ENCODE peak calls at places on chromosomes 7 and 10, in ten cellular contexts. One of them, this sample, is unnamed.

GRCh38 chr7:125169088-125169487 is 239.5 kb upstream of the POT1 start:
- DNase-seq in transverse colon: no peak
- DNase-seq in ovary: no peak
- DNase-seq in H1: no peak
- DNase-seq in HCT116: no peak
- DNase-seq in tibial nerve: no peak
- DNase-seq in gastrocnemius medialis: no peak
- DNase-seq in IMR-90: no peak
- DNase-seq in sigmoid colon: no peak
- DNase-seq in prostate gland: no peak
- DNase-seq in this sample: no peak

GRCh38 chr7:114650491-114650890 is 235.9 kb downstream of the FOXP2 start:
- DNase-seq in IMR-90: no peak
- DNase-seq in H1: no peak
- DNase-seq in sigmoid colon: no peak
- DNase-seq in tibial nerve: no peak
- DNase-seq in HCT116: no peak
- DNase-seq in prostate gland: no peak
- DNase-seq in gastrocnemius medialis: no peak
- DNase-seq in ovary: no peak
- DNase-seq in transverse colon: no peak
- DNase-seq in this sample: no peak

GRCh38 chr10:100827819-100828743 is 82.7 kb downstream of the PAX2 start:
- DNase-seq in ovary: no peak
- DNase-seq in IMR-90: no peak
- DNase-seq in gastrocnemius medialis: no peak
- DNase-seq in HCT116: no peak
- DNase-seq in prostate gland: peak
- DNase-seq in transverse colon: peak
- DNase-seq in tibial nerve: no peak
- DNase-seq in H1: no peak
- DNase-seq in sigmoid colon: peak
- DNase-seq in this sample: no peak

GRCh38 chr7:41108821-41109220 is 594.1 kb downstream of the INHBA start:
- DNase-seq in transverse colon: no peak
- DNase-seq in HCT116: no peak
- DNase-seq in IMR-90: no peak
- DNase-seq in H1: no peak
- DNase-seq in tibial nerve: no peak
- DNase-seq in gastrocnemius medialis: no peak
- DNase-seq in prostate gland: no peak
- DNase-seq in sigmoid colon: no peak
- DNase-seq in ovary: no peak
- DNase-seq in this sample: no peak

GRCh38 chr7:52017802-52018679 is 701.4 kb upstream of the COBL start:
- DNase-seq in IMR-90: no peak
- DNase-seq in prostate gland: no peak
- DNase-seq in sigmoid colon: no peak
- DNase-seq in transverse colon: peak
- DNase-seq in gastrocnemius medialis: no peak
- DNase-seq in ovary: no peak
- DNase-seq in HCT116: no peak
- DNase-seq in tibial nerve: no peak
- DNase-seq in H1: peak
- DNase-seq in this sample: no peak

GRCh38 chr7:2227699-2228098 is 5.0 kb downstream of the MAD1L1 start:
- DNase-seq in sigmoid colon: no peak
- DNase-seq in gastrocnemius medialis: no peak
- DNase-seq in ovary: no peak
- DNase-seq in tibial nerve: no peak
- DNase-seq in HCT116: no peak
- DNase-seq in H1: no peak
- DNase-seq in transverse colon: no peak
- DNase-seq in IMR-90: no peak
- DNase-seq in prostate gland: no peak
- DNase-seq in this sample: no peak

GRCh38 chr7:91082854-91083495 is 181.3 kb upstream of the FZD1 start:
- DNase-seq in ovary: no peak
- DNase-seq in gastrocnemius medialis: no peak
- DNase-seq in HCT116: no peak
- DNase-seq in prostate gland: no peak
- DNase-seq in sigmoid colon: no peak
- DNase-seq in IMR-90: peak
- DNase-seq in H1: no peak
- DNase-seq in transverse colon: no peak
- DNase-seq in tibial nerve: no peak
- DNase-seq in this sample: no peak

GRCh38 chr10:85187047-85187446 is 858.7 kb downstream of the CCSER2 start:
- DNase-seq in HCT116: no peak
- DNase-seq in prostate gland: no peak
- DNase-seq in ovary: no peak
- DNase-seq in tibial nerve: no peak
- DNase-seq in H1: no peak
- DNase-seq in sigmoid colon: no peak
- DNase-seq in IMR-90: no peak
- DNase-seq in gastrocnemius medialis: no peak
- DNase-seq in transverse colon: peak
- DNase-seq in this sample: no peak

GRCh38 chr7:30647589-30647988 is 34.7 kb downstream of the CRHR2 start:
- DNase-seq in transverse colon: no peak
- DNase-seq in prostate gland: no peak
- DNase-seq in tibial nerve: no peak
- DNase-seq in ovary: no peak
- DNase-seq in HCT116: no peak
- DNase-seq in gastrocnemius medialis: no peak
- DNase-seq in H1: no peak
- DNase-seq in sigmoid colon: no peak
- DNase-seq in IMR-90: no peak
- DNase-seq in this sample: no peak

GRCh38 chr7:144606231-144606630 is 202.7 kb upstream of the NOBOX start:
- DNase-seq in H1: no peak
- DNase-seq in tibial nerve: no peak
- DNase-seq in prostate gland: no peak
- DNase-seq in IMR-90: no peak
- DNase-seq in gastrocnemius medialis: no peak
- DNase-seq in ovary: no peak
- DNase-seq in transverse colon: no peak
- DNase-seq in HCT116: no peak
- DNase-seq in sigmoid colon: no peak
- DNase-seq in this sample: no peak

GRCh38 chr7:78141533-78142281 is 343.1 kb downstream of the PHTF2 start:
- DNase-seq in ovary: peak
- DNase-seq in gastrocnemius medialis: no peak
- DNase-seq in tibial nerve: no peak
- DNase-seq in IMR-90: peak
- DNase-seq in HCT116: no peak
- DNase-seq in sigmoid colon: no peak
- DNase-seq in prostate gland: no peak
- DNase-seq in transverse colon: no peak
- DNase-seq in H1: no peak
- DNase-seq in this sample: no peak

DNA sequence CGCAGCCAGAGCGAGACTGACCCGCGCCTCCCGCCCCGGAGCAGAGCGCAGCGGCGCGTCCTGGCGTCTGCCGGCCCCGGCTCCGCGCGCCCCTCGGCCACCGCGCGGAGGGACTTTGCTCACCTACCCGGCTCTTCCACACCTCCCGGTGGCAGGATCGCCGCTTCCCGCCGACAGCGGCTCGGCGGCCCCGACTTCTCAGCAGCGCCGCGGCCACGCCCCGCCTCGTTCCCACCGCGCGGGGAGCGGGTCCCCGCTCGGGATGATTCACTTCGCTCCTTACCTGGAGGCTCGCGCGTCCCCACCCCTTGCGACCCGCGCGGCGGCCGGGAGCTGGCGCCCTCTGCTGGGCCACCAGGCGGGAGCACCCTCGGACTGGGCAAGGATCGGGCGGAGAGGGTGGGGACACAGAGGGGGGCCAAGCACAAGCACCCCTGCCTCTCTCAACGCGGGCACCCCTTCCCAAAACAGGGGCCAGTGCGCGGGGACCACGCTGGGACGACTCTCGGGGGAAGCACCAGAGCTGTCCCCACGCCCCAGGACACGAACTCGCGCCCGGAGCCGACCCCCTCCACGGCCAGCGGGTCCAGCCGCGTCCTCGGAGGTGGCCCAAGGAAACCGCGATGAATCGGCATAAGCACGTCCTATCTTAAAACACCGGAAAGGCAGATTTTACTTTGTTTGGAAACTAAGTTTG is 101.0 kb upstream of the SVIL start:
- DNase-seq in gastrocnemius medialis: peak
- DNase-seq in HCT116: peak
- DNase-seq in H1: peak
- DNase-seq in IMR-90: peak
- DNase-seq in ovary: peak
- DNase-seq in prostate gland: peak
- DNase-seq in tibial nerve: peak
- DNase-seq in sigmoid colon: peak
- DNase-seq in transverse colon: peak
- DNase-seq in this sample: peak
- TF ChIP-seq POLR2A in gastrocnemius medialis: peak
- TF ChIP-seq POLR2A in HCT116: no peak
- TF ChIP-seq POLR2A in H1: no peak
- TF ChIP-seq POLR2A in IMR-90: no peak
- TF ChIP-seq POLR2A in ovary: peak
- TF ChIP-seq POLR2A in prostate gland: peak
- TF ChIP-seq POLR2A in tibial nerve: no peak
- TF ChIP-seq POLR2A in sigmoid colon: peak
- TF ChIP-seq POLR2A in transverse colon: peak
- TF ChIP-seq POLR2A in this sample: no peak

DNA sequence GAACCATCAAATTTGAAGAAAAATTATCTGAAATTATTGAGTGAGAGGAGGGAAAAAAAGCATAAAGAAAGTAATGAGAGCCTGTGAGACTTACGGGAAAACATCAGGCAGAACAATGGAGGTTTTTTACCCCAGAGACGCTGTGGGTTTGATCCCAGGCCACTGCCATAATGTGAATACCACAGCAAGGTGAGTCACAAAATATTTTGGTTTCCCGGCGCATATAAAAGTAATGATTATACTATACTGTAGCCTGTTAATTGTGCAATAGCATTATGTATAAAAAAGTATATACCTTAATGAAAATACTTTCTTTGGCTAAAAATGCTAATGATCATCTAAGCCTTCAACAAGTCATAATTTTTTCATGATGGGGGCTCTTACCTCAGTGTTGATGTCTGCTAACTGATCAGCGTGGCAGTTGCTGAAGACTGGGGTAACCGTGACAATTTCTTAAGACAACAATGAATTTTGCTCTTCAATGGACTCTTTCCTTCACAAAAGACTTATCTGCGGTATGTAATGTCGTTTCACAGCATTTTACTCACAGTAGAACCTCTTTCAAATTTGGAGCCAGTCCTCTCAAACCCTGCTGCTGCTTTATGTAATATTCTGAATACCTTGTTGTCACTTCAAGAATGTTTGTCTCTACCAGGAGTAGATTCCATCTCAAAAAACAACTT is 97.0 kb upstream of the FAM20C start:
- DNase-seq in prostate gland: no peak
- DNase-seq in sigmoid colon: no peak
- DNase-seq in H1: no peak
- DNase-seq in HCT116: no peak
- DNase-seq in tibial nerve: no peak
- DNase-seq in transverse colon: no peak
- DNase-seq in IMR-90: peak
- DNase-seq in gastrocnemius medialis: no peak
- DNase-seq in ovary: no peak
- DNase-seq in this sample: no peak
- TF ChIP-seq CTCF in prostate gland: no peak
- TF ChIP-seq CTCF in sigmoid colon: no peak
- TF ChIP-seq CTCF in H1: no peak
- TF ChIP-seq CTCF in HCT116: no peak
- TF ChIP-seq CTCF in tibial nerve: no peak
- TF ChIP-seq CTCF in transverse colon: no peak
- TF ChIP-seq CTCF in IMR-90: no peak
- TF ChIP-seq CTCF in gastrocnemius medialis: no peak
- TF ChIP-seq CTCF in ovary: no peak
- TF ChIP-seq CTCF in this sample: no peak

GRCh38 chr10:97184971-97185325 is 811 bp downstream of the SLIT1 start:
- DNase-seq in ovary: no peak
- DNase-seq in HCT116: no peak
- DNase-seq in transverse colon: no peak
- DNase-seq in IMR-90: no peak
- DNase-seq in H1: no peak
- DNase-seq in prostate gland: no peak
- DNase-seq in sigmoid colon: no peak
- DNase-seq in gastrocnemius medialis: no peak
- DNase-seq in tibial nerve: no peak
- DNase-seq in this sample: no peak
- H3K4me3 ChIP-seq in ovary: no peak
- H3K4me3 ChIP-seq in HCT116: no peak
- H3K4me3 ChIP-seq in transverse colon: no peak
- H3K4me3 ChIP-seq in IMR-90: no peak
- H3K4me3 ChIP-seq in H1: peak
- H3K4me3 ChIP-seq in prostate gland: no peak
- H3K4me3 ChIP-seq in sigmoid colon: no peak
- H3K4me3 ChIP-seq in gastrocnemius medialis: no peak
- H3K4me3 ChIP-seq in tibial nerve: no peak
- H3K4me3 ChIP-seq in this sample: no peak

DNA sequence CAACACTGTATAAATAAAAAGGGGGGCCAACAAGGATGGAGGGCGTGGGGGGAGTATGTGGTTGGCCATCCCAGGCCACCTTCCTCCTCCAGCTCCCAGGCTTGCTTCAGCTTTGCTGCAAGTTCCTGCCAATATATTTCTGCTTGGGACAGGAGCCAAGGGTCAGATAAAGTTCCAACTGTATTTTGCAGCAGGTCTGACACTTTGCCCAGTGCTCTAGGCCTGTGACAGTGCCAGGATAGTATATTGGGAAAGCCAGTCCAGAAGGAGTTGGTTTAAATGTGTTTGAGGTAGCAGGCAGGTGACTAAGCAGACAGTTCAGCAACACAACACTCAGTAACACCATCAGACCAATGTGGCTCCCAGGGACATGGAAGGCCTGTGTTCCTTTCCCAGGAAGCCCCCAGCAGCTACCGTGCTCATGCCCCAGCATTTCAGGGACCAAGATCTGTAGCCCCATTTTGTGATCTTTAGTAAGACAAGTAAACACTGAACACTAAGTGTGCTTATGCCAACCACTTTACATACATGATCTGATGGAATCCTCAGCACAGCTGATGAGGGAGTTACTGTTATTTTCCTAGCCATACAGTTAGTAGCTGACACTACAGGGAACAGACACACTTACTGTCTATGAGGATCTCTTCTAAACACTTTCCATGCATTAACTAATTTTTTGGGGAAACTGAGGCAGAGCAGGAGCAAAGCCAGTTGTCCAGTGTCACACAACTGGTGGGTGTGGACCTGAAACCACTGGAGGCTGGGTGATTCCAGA is 38.9 kb downstream of the DNAJB12 start:
- DNase-seq in gastrocnemius medialis: peak
- DNase-seq in ovary: peak
- DNase-seq in tibial nerve: peak
- DNase-seq in H1: no peak
- DNase-seq in sigmoid colon: peak
- DNase-seq in IMR-90: peak
- DNase-seq in transverse colon: peak
- DNase-seq in prostate gland: peak
- DNase-seq in HCT116: no peak
- DNase-seq in this sample: no peak
- TF ChIP-seq POLR2A in gastrocnemius medialis: peak
- TF ChIP-seq POLR2A in ovary: no peak
- TF ChIP-seq POLR2A in tibial nerve: no peak
- TF ChIP-seq POLR2A in H1: no peak
- TF ChIP-seq POLR2A in sigmoid colon: no peak
- TF ChIP-seq POLR2A in IMR-90: no peak
- TF ChIP-seq POLR2A in transverse colon: peak
- TF ChIP-seq POLR2A in prostate gland: peak
- TF ChIP-seq POLR2A in HCT116: peak
- TF ChIP-seq POLR2A in this sample: no peak